ENCODE peak calls at places on chromosomes 7 and 10, in four cellular contexts. R, A, V and H are unnamed samples. For H3K9me3, the result is how much of the 10 kb centered on the place peaks cover.

GRCh38 chr7:131454538-131454937 is 101.9 kb downstream of the PODXL start:
- DNase-seq in R (no peak), V (no peak), A (no peak), H (no peak)

GRCh38 chr7:129438839-129439640 is 4.8 kb downstream of the STRIP2 start:
- DNase-seq in R (no peak), A (peak), V (peak), H (no peak)

GRCh38 chr7:104845541-104845940 is 168.5 kb upstream of the KMT2E start:
- DNase-seq in V (no peak), R (no peak), A (no peak), H (no peak)

GRCh38 chr10:101287922-101288638 is 58.8 kb upstream of the LBX1 start:
- DNase-seq in R (peak), V (peak), A (no peak), H (no peak)

GRCh38 chr10:124012991-124013390 is 80.4 kb downstream of the CHST15 start:
- DNase-seq in V (no peak), R (no peak), A (no peak), H (no peak)

GRCh38 chr10:78450239-78450638 is 416.6 kb downstream of the RPS24 start:
- DNase-seq in R (no peak), A (no peak), V (no peak), H (no peak)

GRCh38 chr10:47285381-47286115 is 14.4 kb upstream of the GDF10 start:
- DNase-seq in A (no peak), V (no peak), R (no peak), H (no peak)

GRCh38 chr7:101164071-101164840 is 1.1 kb downstream of the VGF start:
- DNase-seq in A (no peak), V (peak), R (peak), H (peak)

GRCh38 chr10:36119439-36119838 is 477.3 kb upstream of the FZD8 start:
- DNase-seq in R (no peak), V (no peak), A (no peak), H (no peak)

GRCh38 chr7:24972991-24973390 is 7.0 kb downstream of the OSBPL3 start:
- DNase-seq in V (peak), A (no peak), R (no peak), H (no peak)

GRCh38 chr7:29569648-29570047 is 6.0 kb downstream of the PRR15 start:
- DNase-seq in V (no peak), R (no peak), A (no peak), H (no peak)

GRCh38 chr10:129784891-129785290 is 179.2 kb downstream of the EBF3 start:
- DNase-seq in A (no peak), R (no peak), V (no peak), H (no peak)

GRCh38 chr7:37377231-37377630 is 71.4 kb downstream of the ELMO1 start:
- DNase-seq in V (no peak), A (no peak), R (no peak), H (no peak)

GRCh38 chr10:79358811-79359210 is 11.5 kb downstream of the PPIF start:
- DNase-seq in A (no peak), R (no peak), V (no peak), H (no peak)

GRCh38 chr10:77965294-77965693 is 38.7 kb upstream of the DLG5 start:
- DNase-seq in R (no peak), A (no peak), V (peak), H (no peak)

GRCh38 chr7:102277901-102278300 is 8.8 kb upstream of the SH2B2 start:
- DNase-seq in V (no peak), A (no peak), R (no peak), H (no peak)

GRCh38 chr7:93751421-93751820 is 139.1 kb downstream of the TFPI2 start:
- DNase-seq in R (no peak), A (no peak), V (no peak), H (no peak)

GRCh38 chr10:34565934-34566333 is 249.2 kb downstream of the PARD3 start:
- DNase-seq in R (no peak), A (no peak), V (peak), H (no peak)

GRCh38 chr7:25206765-25207164 is 21.5 kb downstream of the NPVF start:
- DNase-seq in V (no peak), A (no peak), R (no peak), H (no peak)

GRCh38 chr7:119802147-119802546 is 470.8 kb upstream of the KCND2 start:
- DNase-seq in V (no peak), R (peak), A (no peak), H (no peak)

GRCh38 chr10:27558612-27559020 is 54.5 kb downstream of the RAB18 start:
- DNase-seq in A (peak), R (peak), V (peak), H (no peak)

GRCh38 chr7:72325561-72325960 is 86.6 kb downstream of the CALN1 start:
- DNase-seq in R (no peak), A (no peak), V (no peak), H (no peak)

GRCh38 chr10:98300526-98300925 is 32.5 kb upstream of the LOXL4 start:
- DNase-seq in R (no peak), V (no peak), A (no peak), H (no peak)

GRCh38 chr10:62726142-62726541 is 78.4 kb upstream of the ADO start:
- DNase-seq in V (no peak), A (peak), R (no peak), H (no peak)

GRCh38 chr7:74269757-74270277 is 15.6 kb upstream of the RFC2 start:
- DNase-seq in V (peak), A (peak), R (peak), H (peak)

GRCh38 chr10:124200011-124200410 is 106.6 kb upstream of the CHST15 start:
- DNase-seq in A (no peak), R (no peak), V (no peak), H (no peak)

GRCh38 chr10:130300608-130301025 is 164.4 kb downstream of the GLRX3 start:
- DNase-seq in A (peak), R (no peak), V (no peak), H (no peak)

GRCh38 chr10:14952851-14953451 is 945 bp downstream of the DCLRE1C start:
- DNase-seq in V (peak), R (no peak), A (peak), H (no peak)

GRCh38 chr7:51152801-51153200 is 163.8 kb downstream of the COBL start:
- DNase-seq in R (no peak), V (no peak), A (no peak), H (no peak)

DNA sequence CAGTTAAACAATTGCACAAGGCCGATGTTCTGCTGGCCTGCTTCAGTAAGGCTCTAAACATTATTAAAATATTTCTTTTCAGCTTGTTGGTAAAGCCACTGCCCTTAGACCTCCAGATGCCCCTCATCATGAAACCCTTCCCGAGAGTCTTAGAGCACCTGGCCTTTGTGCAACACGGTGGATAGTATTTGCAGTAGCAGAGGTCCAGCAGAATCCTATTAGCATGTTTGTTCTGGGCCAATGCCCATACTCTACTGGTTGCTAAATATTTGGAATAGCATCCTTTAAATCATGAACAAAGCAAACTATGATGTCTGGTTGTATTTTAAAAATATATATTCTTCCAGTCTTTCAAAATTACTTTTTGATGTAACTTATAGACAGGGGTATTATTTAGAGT is 584.6 kb downstream of the CNTNAP2 start:
- DNase-seq in V (no peak), R (no peak), A (no peak), H (no peak)
- H3K9me3 ChIP-seq in V (under half), R (under half), A (under half), H (under half)

DNA sequence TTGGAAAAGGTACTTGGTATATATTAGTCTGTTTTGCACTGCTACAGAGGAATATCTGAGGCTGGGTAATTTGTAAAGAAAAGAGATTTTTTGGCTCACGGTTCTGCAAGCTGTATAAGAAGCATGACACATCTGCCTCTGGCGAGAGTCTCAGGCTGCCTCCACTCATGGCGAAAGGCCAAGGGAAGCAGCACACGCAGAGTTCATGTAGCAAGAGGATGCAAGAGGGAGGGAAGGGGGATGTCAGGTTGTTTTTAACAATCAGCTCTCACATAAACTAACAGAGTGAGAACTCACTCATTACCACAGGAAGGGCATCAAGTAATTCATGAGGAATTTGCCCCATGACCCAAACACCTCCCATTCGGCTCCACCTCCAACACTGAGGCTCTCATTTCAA is 484.8 kb upstream of the DPP6 start:
- DNase-seq in A (no peak), V (no peak), R (no peak), H (no peak)
- H3K9me3 ChIP-seq in A (under half), V (under half), R (under half), H (under half)

DNA sequence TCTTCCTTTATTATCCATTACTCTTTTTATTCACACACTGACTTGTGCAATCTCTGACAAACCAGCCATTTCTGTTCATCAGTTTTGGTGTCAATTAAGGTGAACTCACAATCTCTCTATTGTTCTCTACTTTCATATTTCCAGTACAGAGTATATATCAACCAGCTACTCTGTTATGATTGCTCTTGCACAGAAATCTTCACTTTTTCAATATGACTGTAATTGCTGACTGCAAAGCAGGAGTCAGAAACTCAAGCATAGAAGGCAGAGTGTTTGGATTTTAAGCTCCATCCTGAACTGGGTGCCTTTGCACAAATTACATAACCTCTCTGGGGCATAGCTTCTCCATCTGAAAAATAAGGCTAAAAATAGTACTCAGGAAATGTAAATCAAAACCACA is 1042.0 kb downstream of the GRM8 start:
- DNase-seq in A (no peak), V (no peak), R (no peak), H (no peak)
- H3K9me3 ChIP-seq in A (under half), V (under half), R (under half), H (under half)

DNA sequence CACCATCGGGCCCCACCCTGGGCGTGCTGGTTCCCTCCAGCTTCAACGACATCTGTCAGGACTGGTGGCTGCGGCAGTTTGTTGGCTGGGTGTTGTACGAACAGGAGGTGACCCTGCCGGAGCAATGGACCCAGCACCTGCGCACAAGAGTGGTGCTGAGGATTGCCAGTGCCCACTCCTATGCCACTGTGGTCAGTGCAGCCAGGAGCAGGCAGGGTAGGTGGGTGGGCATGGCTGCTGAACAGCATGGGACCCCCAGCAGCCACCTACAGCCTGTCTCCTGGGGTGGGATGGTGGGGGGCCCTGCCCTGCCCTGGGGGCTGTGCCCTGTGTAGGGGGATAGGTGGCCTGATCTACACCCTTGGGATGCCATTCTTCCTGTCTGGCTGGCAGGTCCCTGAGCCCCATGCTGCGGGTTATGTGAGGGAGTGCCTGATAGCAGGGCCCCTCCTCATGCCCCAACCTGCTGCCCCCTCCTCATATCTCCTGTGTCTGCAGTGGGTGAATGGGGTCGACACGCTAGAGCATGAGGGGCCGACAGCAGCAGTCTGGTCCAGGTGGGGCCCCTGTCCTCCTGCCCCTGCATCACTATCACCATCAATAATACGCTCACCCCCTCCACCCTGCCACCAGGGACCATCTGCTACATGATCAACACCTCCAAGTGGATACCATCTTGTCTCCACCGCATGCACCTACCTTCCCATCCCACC is 56.9 kb downstream of the ZNF727 start:
- DNase-seq in V (no peak), R (no peak), A (no peak), H (no peak)
- H3K9me3 ChIP-seq in V (under half), R (under half), A (under half), H (under half)

GRCh38 chr7:157841757-157842390 is 505.1 kb downstream of the DNAJB6 start:
- DNase-seq in A (no peak), R (no peak), V (no peak), H (no peak)

GRCh38 chr7:157839672-157840167 is 502.9 kb downstream of the DNAJB6 start:
- DNase-seq in R (no peak), A (no peak), V (no peak), H (no peak)

GRCh38 chr7:157840174-157840912 is 503.5 kb downstream of the DNAJB6 start:
- DNase-seq in A (no peak), R (no peak), V (no peak), H (no peak)

GRCh38 chr7:157839226-157839625 is 502.4 kb downstream of the DNAJB6 start:
- DNase-seq in A (no peak), V (no peak), R (no peak), H (no peak)

DNA sequence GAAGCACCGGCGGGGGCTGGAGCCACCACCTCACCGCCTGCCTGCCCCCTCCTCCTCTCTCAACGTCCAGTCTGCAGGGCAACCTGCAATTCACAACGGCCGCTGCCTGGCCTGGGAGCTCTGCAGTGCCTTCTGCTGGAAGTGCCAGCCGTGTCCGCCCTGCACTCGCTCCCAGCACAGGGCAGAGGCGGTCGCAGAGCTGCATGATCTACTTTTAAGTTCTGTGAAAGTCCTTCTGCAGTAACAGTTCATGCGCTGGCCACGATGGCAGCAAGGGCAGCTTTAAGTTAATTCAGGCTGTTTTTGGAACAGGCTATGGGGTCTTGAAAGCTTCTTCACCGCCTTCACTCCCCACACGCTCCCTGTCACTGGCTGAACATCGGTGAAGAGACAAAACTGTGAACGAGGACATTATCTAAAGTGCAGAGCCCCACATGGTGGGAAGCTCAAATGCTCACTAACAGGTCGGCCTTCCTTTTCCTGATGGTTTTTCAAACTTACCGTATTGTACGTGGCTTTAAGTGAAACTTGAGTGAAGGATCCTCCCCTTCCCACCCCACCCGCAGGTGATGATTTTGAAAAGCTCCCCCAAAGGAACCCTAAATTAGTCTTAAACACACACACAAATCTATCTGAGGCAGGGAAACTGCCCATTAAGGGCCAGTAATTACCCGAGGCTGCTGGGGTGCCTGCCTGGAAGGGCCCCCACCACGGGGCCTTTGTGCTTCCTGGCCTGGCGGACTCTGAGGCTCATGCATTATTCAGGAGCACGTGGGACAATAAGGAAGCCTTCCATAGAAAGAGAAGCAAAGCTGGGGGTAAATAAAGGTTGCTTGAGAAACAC is 504.3 kb downstream of the DNAJB6 start:
- DNase-seq in A (no peak), V (no peak), R (peak), H (no peak)
- H3K9me3 ChIP-seq in A (under half), V (half or more), R (under half), H (under half)

DNA sequence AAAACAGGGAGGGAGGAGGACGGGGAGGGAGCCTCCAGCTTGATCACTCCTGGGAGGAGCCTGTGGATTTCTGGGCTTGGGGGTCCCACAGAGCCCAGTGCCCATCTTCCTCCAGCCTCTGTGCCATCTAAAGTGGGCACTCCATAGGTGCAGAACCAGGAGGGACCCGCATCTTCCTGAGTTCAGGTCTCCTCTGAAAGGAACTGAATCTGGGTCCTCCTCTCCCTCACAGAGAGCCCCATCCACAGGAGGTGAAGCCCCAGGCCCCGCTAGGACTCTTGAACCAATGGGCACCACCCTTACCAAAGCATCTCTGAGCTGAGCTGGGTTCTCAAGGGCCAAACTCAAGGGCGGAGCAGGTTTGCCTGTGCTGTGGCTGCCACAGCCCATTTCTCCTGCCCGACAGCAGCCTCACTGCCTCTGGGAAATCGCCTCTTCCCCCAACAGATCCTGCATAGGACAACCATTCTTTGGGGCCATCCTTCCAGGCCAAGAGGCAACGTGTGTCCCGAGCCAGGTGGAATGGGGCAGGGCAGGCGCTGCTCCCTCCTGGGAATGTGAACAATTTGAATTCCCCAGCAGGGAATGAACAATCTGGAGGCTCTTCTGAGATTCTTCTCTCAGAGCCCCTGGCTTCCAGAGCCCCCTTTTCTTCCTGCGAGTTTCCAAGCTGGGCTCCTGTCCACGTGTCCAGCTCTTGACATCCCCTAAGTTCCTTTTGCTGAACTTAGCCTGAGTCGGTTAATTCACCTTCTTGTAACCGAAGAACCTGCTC is 411.0 kb upstream of the FOXK1 start:
- DNase-seq in R (no peak), A (no peak), V (no peak), H (no peak)
- H3K9me3 ChIP-seq in R (under half), A (under half), V (under half), H (under half)

GRCh38 chr7:158548726-158549125 is 38.9 kb downstream of the PTPRN2 start:
- DNase-seq in R (no peak), V (no peak), A (no peak), H (no peak)
- H3K9me3 ChIP-seq in R (under half), V (under half), A (under half), H (under half)

GRCh38 chr10:37819797-37820196 is 37.6 kb downstream of the ZNF248 start:
- DNase-seq in R (no peak), A (no peak), V (no peak), H (no peak)
- H3K9me3 ChIP-seq in R (under half), A (half or more), V (under half), H (under half)

DNA sequence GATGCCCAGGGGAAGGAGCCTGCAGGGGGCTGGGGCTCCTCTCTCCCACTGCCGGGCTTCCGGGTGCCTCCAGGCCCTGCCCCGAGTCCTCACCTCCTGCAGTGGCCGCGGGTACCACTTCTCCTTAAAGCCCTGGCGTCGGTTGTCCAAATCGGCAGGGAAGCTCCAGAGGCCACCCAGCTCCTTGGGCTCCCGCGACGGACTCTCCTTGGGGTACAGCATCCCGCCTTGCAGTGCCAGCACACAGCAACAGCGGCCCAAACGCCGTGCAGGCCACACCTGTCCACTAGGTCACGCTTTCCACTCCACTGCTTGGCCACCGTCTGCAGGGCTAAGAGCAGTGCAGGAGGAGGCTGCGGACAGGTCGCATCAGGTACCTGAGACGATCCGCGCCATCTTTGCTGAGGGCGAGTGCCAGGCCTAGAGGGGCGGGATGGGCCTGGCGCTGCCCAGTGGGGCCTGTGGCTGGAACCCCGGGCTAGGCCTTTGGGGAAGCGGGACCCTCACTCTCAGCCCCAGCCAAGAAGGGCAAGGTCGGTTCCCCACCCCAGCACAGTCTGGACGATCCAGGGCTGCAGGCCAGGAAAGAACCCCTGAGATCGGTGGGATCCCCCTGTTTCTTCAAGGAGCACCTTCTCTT is 47.7 kb upstream of the ZNF479 start:
- DNase-seq in R (no peak), A (no peak), V (no peak), H (no peak)
- H3K9me3 ChIP-seq in R (under half), A (half or more), V (under half), H (under half)